ENCODE peak calls at places on chromosomes 13 and 19, in ten cellular contexts. One of them, this sample, is unnamed.

GRCh38 chr19:40687525-40688016 is 2.9 kb downstream of the NUMBL start:
- DNase-seq in activated CD8-positive, alpha-beta memory T cell treated with anti-CD3 and anti-CD28 coated beads for 4 hours: no peak
- DNase-seq in stomach: peak
- DNase-seq in glutamatergic neuron: no peak
- DNase-seq in left colon: peak
- DNase-seq in adrenal gland: peak
- DNase-seq in activated CD4-positive, alpha-beta T cell treated with anti-CD3 and anti-CD28 coated beads for 24 hours: no peak
- DNase-seq in effector memory CD4-positive, alpha-beta T cell: no peak
- DNase-seq in cardiac muscle cell: peak
- DNase-seq in T47D: no peak
- DNase-seq in this sample: no peak

GRCh38 chr19:18419195-18419698 is at the start of gene SSBP4:
- DNase-seq in activated CD8-positive, alpha-beta memory T cell treated with anti-CD3 and anti-CD28 coated beads for 4 hours: no peak
- DNase-seq in glutamatergic neuron: peak
- DNase-seq in T47D: peak
- DNase-seq in adrenal gland: peak
- DNase-seq in effector memory CD4-positive, alpha-beta T cell: peak
- DNase-seq in cardiac muscle cell: peak
- DNase-seq in stomach: peak
- DNase-seq in activated CD4-positive, alpha-beta T cell treated with anti-CD3 and anti-CD28 coated beads for 24 hours: no peak
- DNase-seq in left colon: peak
- DNase-seq in this sample: peak

GRCh38 chr19:17227798-17228367 is 1.9 kb downstream of the OCEL1 start:
- DNase-seq in glutamatergic neuron: no peak
- DNase-seq in activated CD8-positive, alpha-beta memory T cell treated with anti-CD3 and anti-CD28 coated beads for 4 hours: no peak
- DNase-seq in cardiac muscle cell: no peak
- DNase-seq in T47D: no peak
- DNase-seq in adrenal gland: no peak
- DNase-seq in activated CD4-positive, alpha-beta T cell treated with anti-CD3 and anti-CD28 coated beads for 24 hours: no peak
- DNase-seq in effector memory CD4-positive, alpha-beta T cell: no peak
- DNase-seq in left colon: no peak
- DNase-seq in stomach: no peak
- DNase-seq in this sample: no peak

GRCh38 chr13:110157718-110158117 is 149.2 kb downstream of the COL4A1 start:
- DNase-seq in T47D: no peak
- DNase-seq in glutamatergic neuron: no peak
- DNase-seq in adrenal gland: no peak
- DNase-seq in activated CD8-positive, alpha-beta memory T cell treated with anti-CD3 and anti-CD28 coated beads for 4 hours: no peak
- DNase-seq in stomach: no peak
- DNase-seq in cardiac muscle cell: no peak
- DNase-seq in left colon: no peak
- DNase-seq in activated CD4-positive, alpha-beta T cell treated with anti-CD3 and anti-CD28 coated beads for 24 hours: no peak
- DNase-seq in effector memory CD4-positive, alpha-beta T cell: no peak
- DNase-seq in this sample: no peak

GRCh38 chr19:10846500-10847202 is 1.6 kb upstream of the C19orf38 start:
- DNase-seq in glutamatergic neuron: no peak
- DNase-seq in stomach: no peak
- DNase-seq in adrenal gland: no peak
- DNase-seq in activated CD4-positive, alpha-beta T cell treated with anti-CD3 and anti-CD28 coated beads for 24 hours: no peak
- DNase-seq in left colon: no peak
- DNase-seq in cardiac muscle cell: no peak
- DNase-seq in activated CD8-positive, alpha-beta memory T cell treated with anti-CD3 and anti-CD28 coated beads for 4 hours: no peak
- DNase-seq in effector memory CD4-positive, alpha-beta T cell: no peak
- DNase-seq in T47D: no peak
- DNase-seq in this sample: no peak

GRCh38 chr13:50198508-50198907 is 183.3 kb downstream of the KCNRG start:
- DNase-seq in stomach: no peak
- DNase-seq in effector memory CD4-positive, alpha-beta T cell: no peak
- DNase-seq in cardiac muscle cell: peak
- DNase-seq in activated CD4-positive, alpha-beta T cell treated with anti-CD3 and anti-CD28 coated beads for 24 hours: no peak
- DNase-seq in glutamatergic neuron: no peak
- DNase-seq in activated CD8-positive, alpha-beta memory T cell treated with anti-CD3 and anti-CD28 coated beads for 4 hours: no peak
- DNase-seq in left colon: no peak
- DNase-seq in T47D: no peak
- DNase-seq in adrenal gland: no peak
- DNase-seq in this sample: no peak

GRCh38 chr19:11164879-11165406 is 9.4 kb upstream of the SPC24 start:
- DNase-seq in left colon: peak
- DNase-seq in stomach: peak
- DNase-seq in cardiac muscle cell: peak
- DNase-seq in effector memory CD4-positive, alpha-beta T cell: no peak
- DNase-seq in activated CD4-positive, alpha-beta T cell treated with anti-CD3 and anti-CD28 coated beads for 24 hours: no peak
- DNase-seq in activated CD8-positive, alpha-beta memory T cell treated with anti-CD3 and anti-CD28 coated beads for 4 hours: no peak
- DNase-seq in T47D: no peak
- DNase-seq in glutamatergic neuron: no peak
- DNase-seq in adrenal gland: peak
- DNase-seq in this sample: no peak

GRCh38 chr19:38718747-38719543 is 25.3 kb downstream of the CAPN12 start:
- DNase-seq in glutamatergic neuron: no peak
- DNase-seq in T47D: no peak
- DNase-seq in adrenal gland: no peak
- DNase-seq in effector memory CD4-positive, alpha-beta T cell: no peak
- DNase-seq in cardiac muscle cell: peak
- DNase-seq in stomach: peak
- DNase-seq in left colon: no peak
- DNase-seq in activated CD8-positive, alpha-beta memory T cell treated with anti-CD3 and anti-CD28 coated beads for 4 hours: no peak
- DNase-seq in activated CD4-positive, alpha-beta T cell treated with anti-CD3 and anti-CD28 coated beads for 24 hours: no peak
- DNase-seq in this sample: no peak

GRCh38 chr19:38061294-38061693 is 154.3 kb downstream of the SIPA1L3 start:
- DNase-seq in T47D: no peak
- DNase-seq in activated CD8-positive, alpha-beta memory T cell treated with anti-CD3 and anti-CD28 coated beads for 4 hours: no peak
- DNase-seq in cardiac muscle cell: peak
- DNase-seq in left colon: no peak
- DNase-seq in adrenal gland: no peak
- DNase-seq in activated CD4-positive, alpha-beta T cell treated with anti-CD3 and anti-CD28 coated beads for 24 hours: no peak
- DNase-seq in effector memory CD4-positive, alpha-beta T cell: no peak
- DNase-seq in stomach: no peak
- DNase-seq in glutamatergic neuron: no peak
- DNase-seq in this sample: no peak

GRCh38 chr13:91459485-91459884 is 61.1 kb downstream of the GPC5 start:
- DNase-seq in effector memory CD4-positive, alpha-beta T cell: no peak
- DNase-seq in glutamatergic neuron: no peak
- DNase-seq in activated CD4-positive, alpha-beta T cell treated with anti-CD3 and anti-CD28 coated beads for 24 hours: no peak
- DNase-seq in activated CD8-positive, alpha-beta memory T cell treated with anti-CD3 and anti-CD28 coated beads for 4 hours: no peak
- DNase-seq in cardiac muscle cell: no peak
- DNase-seq in stomach: no peak
- DNase-seq in T47D: peak
- DNase-seq in adrenal gland: no peak
- DNase-seq in left colon: no peak
- DNase-seq in this sample: no peak

GRCh38 chr19:22517496-22518411 is 95.6 kb upstream of the ZNF98 start:
- DNase-seq in activated CD8-positive, alpha-beta memory T cell treated with anti-CD3 and anti-CD28 coated beads for 4 hours: no peak
- DNase-seq in cardiac muscle cell: no peak
- DNase-seq in adrenal gland: no peak
- DNase-seq in T47D: no peak
- DNase-seq in effector memory CD4-positive, alpha-beta T cell: no peak
- DNase-seq in stomach: no peak
- DNase-seq in activated CD4-positive, alpha-beta T cell treated with anti-CD3 and anti-CD28 coated beads for 24 hours: no peak
- DNase-seq in glutamatergic neuron: no peak
- DNase-seq in left colon: no peak
- DNase-seq in this sample: no peak

GRCh38 chr19:53961523-53962345 is 1.0 kb upstream of the CACNG8 start:
- DNase-seq in cardiac muscle cell: peak
- DNase-seq in left colon: no peak
- DNase-seq in activated CD4-positive, alpha-beta T cell treated with anti-CD3 and anti-CD28 coated beads for 24 hours: no peak
- DNase-seq in adrenal gland: no peak
- DNase-seq in activated CD8-positive, alpha-beta memory T cell treated with anti-CD3 and anti-CD28 coated beads for 4 hours: no peak
- DNase-seq in stomach: no peak
- DNase-seq in glutamatergic neuron: no peak
- DNase-seq in T47D: no peak
- DNase-seq in effector memory CD4-positive, alpha-beta T cell: no peak
- DNase-seq in this sample: no peak

GRCh38 chr19:3683405-3683865 is 16.8 kb downstream of the PIP5K1C start:
- DNase-seq in left colon: no peak
- DNase-seq in activated CD8-positive, alpha-beta memory T cell treated with anti-CD3 and anti-CD28 coated beads for 4 hours: no peak
- DNase-seq in T47D: no peak
- DNase-seq in activated CD4-positive, alpha-beta T cell treated with anti-CD3 and anti-CD28 coated beads for 24 hours: no peak
- DNase-seq in glutamatergic neuron: peak
- DNase-seq in adrenal gland: no peak
- DNase-seq in cardiac muscle cell: peak
- DNase-seq in stomach: no peak
- DNase-seq in effector memory CD4-positive, alpha-beta T cell: no peak
- DNase-seq in this sample: no peak